ENCODE peak calls at places on chromosomes 1 and 21, in eight cellular contexts. V is fibroblast of pulmonary artery, W is HL-60, N is foreskin fibroblast, E is Caco-2, D is fibroblast of mammary gland, R is ascending aorta, P is GM12865. H is an unnamed sample.

GRCh38 chr1:201128962-201129361 is 2.0 kb upstream of the ASCL5 start:
- DNase-seq in D (no peak), R (no peak), E (no peak), W (no peak), P (no peak), N (no peak), V (no peak), H (no peak)

GRCh38 chr1:248807067-248807737 is 18.5 kb downstream of the SH3BP5L start:
- DNase-seq in D (peak; percentile 48), W (peak; percentile 85), E (peak; percentile 64), P (peak; percentile 77), R (no peak), V (peak; percentile 60), N (peak; percentile 68), H (peak; percentile 66)

GRCh38 chr1:231596337-231596791 is 30.2 kb upstream of the DISC1 start:
- DNase-seq in E (no peak), R (no peak), P (no peak), W (no peak), V (no peak), D (peak; percentile 70), N (peak; percentile 55), H (no peak)

GRCh38 chr1:115685029-115685705 is 43.4 kb downstream of the VANGL1 start:
- DNase-seq in R (no peak), D (no peak), V (no peak), N (no peak), E (no peak), P (no peak), W (no peak), H (no peak)

GRCh38 chr1:58409826-58410225 is 136.7 kb downstream of the OMA1 start:
- DNase-seq in W (no peak), N (peak; percentile 53), V (no peak), R (no peak), D (no peak), E (no peak), P (no peak), H (no peak)

GRCh38 chr1:201123866-201124265 is 3.1 kb downstream of the ASCL5 start:
- DNase-seq in R (no peak), D (no peak), P (no peak), V (no peak), E (no peak), N (no peak), W (no peak), H (no peak)

GRCh38 chr1:154773551-154773950 is 96.5 kb downstream of the KCNN3 start:
- DNase-seq in W (no peak), N (no peak), E (no peak), V (no peak), R (no peak), P (no peak), D (no peak), H (no peak)

GRCh38 chr1:111938123-111938522 is 51.3 kb downstream of the KCND3 start:
- DNase-seq in R (no peak), E (no peak), D (no peak), N (no peak), P (peak; percentile 3), W (no peak), V (no peak), H (no peak)

GRCh38 chr1:99867682-99868081 is 17.5 kb downstream of the AGL start:
- DNase-seq in D (no peak), N (no peak), V (no peak), R (no peak), W (no peak), P (no peak), E (no peak), H (no peak)

DNA sequence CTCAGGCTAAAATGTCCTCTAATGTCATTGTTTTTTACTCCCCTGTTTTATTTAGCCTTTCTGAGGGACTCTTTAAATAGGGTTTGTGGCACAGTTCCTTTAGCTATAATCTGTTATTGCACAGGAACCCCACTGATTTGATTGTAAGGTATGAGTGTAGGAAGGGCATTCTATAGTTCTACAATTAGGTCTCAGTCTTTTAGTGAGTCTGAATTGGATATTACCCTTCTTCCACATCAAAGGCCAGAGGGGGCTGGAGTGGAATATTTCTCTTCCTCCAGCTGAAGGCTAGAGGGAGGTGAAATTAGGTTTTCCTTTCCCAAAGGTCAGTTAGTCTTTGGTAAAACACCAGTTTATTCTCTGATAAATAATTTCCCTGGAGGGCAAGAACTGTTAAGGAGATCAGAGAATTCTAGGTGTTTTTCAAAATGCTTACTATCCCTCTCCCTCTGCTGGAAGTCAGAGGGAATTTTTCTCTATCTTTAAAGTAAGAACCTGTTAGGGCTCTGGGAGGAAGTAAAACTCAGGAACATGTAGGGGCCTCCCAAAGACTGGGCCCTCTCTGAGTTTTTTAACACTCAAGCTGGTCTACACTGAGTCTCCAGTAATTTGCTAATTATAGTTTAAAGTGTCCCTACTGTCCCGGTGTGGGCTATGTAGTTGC is 176.3 kb upstream of the ZNHIT6 start:
- DNase-seq in R (no peak), E (no peak), W (no peak), D (peak; percentile 40), N (peak; percentile 62), V (peak; percentile 42), P (peak; percentile 1), H (no peak)
- TF ChIP-seq CTCF in R (peak; percentile 59), E (no peak), W (no peak), D (peak; percentile 68), N (peak; percentile 53), V (peak; percentile 66), P (no peak), H (no peak)

GRCh38 chr21:45452696-45453307 is 47.8 kb downstream of the COL18A1 start:
- DNase-seq in N (no peak), W (no peak), E (no peak), R (no peak), V (no peak), P (no peak), D (no peak), H (no peak)

GRCh38 chr21:45453308-45453950 is 48.5 kb downstream of the COL18A1 start:
- DNase-seq in D (no peak), N (no peak), V (no peak), W (no peak), E (no peak), R (no peak), P (no peak), H (no peak)

GRCh38 chr21:45455321-45456013 is 50.5 kb downstream of the COL18A1 start:
- DNase-seq in W (peak; percentile 23), D (peak; percentile 42), P (no peak), N (peak; percentile 30), R (no peak), E (no peak), V (peak; percentile 51), H (no peak)

GRCh38 chr21:45454924-45455315 is 50.0 kb downstream of the COL18A1 start:
- DNase-seq in P (no peak), N (no peak), W (no peak), V (peak; percentile 35), D (no peak), E (no peak), R (no peak), H (no peak)

DNA sequence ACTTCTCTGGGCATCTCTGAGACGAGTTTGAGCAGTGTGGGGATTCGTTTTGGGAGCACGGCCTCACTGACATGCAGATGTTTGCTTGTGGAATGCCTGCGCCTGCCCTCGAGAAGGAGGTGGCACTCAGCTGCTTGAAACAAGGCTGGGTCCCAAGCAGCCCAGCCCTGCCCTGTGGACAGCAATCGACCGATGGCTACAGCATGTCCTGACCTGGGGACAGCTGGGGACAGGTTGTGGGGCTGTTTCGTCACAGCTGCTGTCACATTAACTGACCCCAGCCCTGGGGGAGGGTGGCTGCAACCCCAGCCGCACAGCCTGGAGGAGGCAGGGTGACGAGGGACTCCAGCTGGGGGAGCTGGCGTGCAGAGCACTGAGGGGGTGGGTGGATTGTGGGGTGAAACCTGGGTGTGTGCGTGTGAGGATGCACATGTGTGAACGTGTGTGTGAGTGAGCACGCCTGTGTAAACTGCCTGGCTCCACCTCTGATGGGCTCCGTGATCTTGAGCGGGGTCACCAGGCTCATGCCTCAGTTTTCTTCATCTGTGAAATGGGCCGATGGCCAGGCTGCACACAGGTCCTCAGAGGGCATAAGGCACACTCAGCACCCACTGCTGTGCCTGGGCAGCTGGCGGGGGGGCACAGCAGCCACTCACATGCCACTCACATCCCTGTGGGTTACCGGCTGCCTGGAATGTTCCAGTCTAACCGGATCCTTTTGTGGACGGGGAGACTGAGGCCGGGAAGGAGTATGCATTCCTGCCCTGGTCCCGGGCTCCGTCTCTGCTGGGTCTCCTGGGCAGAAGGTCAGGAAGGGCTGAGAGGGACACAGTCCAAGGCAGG is 49.3 kb downstream of the COL18A1 start:
- DNase-seq in P (no peak), R (no peak), W (no peak), D (no peak), N (peak; percentile 42), V (no peak), E (no peak), H (no peak)
- TF ChIP-seq CTCF in P (no peak), R (no peak), W (no peak), D (no peak), N (no peak), V (no peak), E (no peak), H (no peak)

GRCh38 chr1:50105430-50105829 is 3.3 kb upstream of the ELAVL4 start:
- DNase-seq in W (no peak), P (no peak), N (no peak), V (no peak), R (no peak), D (no peak), E (no peak), H (no peak)
- TF ChIP-seq CTCF in W (no peak), P (peak; percentile 9), N (no peak), V (no peak), R (no peak), D (peak; percentile 11), E (peak; percentile 27), H (no peak)

DNA sequence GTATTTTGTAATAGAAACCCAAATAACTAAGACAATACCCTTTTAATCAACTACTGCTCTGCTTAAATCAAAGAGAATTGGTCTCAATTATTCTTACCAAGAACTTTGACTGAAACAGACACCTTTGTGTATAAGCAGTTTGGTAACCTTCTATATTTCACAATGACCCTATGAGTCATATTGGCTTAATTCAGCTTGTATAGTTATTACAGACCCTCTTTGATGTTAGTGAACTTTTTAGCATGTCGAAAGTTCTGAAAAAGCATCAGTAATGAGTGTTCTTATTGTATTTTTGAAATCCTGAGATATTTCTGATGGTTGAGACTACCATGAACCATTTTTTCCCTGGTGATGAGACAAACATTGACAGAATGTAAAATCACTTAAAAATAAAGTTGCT is 43.3 kb upstream of the RABGAP1L start:
- DNase-seq in P (no peak), D (peak; percentile 72), E (no peak), R (no peak), W (no peak), V (peak; percentile 49), N (peak; percentile 41), H (no peak)
- TF ChIP-seq CTCF in P (no peak), D (no peak), E (no peak), R (no peak), W (no peak), V (no peak), N (no peak), H (no peak)